ENCODE peak calls at places on chromosome 2, in four cellular contexts. Y is HFF-Myc, Q is bronchial epithelial cell, V is heart right ventricle. C is an unnamed sample.
A peak's percentile ranks its signal among the peaks of the same experiment; 100 is the strongest.

GRCh38 chr2:234939976-234940375 is 11.8 kb upstream of the SH3BP4 start:
- DNase-seq in V (no peak), Q (no peak), Y (no peak), C (no peak)

GRCh38 chr2:62112192-62112591 is 83.7 kb upstream of the B3GNT2 start:
- DNase-seq in Q (peak; percentile 39), V (no peak), Y (no peak), C (peak; percentile 13)

GRCh38 chr2:58973831-58974281 is 732.7 kb upstream of the FANCL start:
- DNase-seq in V (no peak), Y (no peak), Q (peak; percentile 41), C (no peak)

GRCh38 chr2:44805391-44805790 is 136.1 kb upstream of the SIX3 start:
- DNase-seq in V (no peak), Y (no peak), Q (no peak), C (no peak)

GRCh38 chr2:73640537-73640936 is 1.7 kb downstream of the NAT8 start:
- DNase-seq in Q (peak; percentile 29), Y (no peak), V (no peak), C (no peak)

GRCh38 chr2:199851886-199852285 is 894 bp upstream of the FTCDNL1 start:
- DNase-seq in Q (no peak), V (no peak), Y (no peak), C (no peak)

GRCh38 chr2:213315168-213315876 is 31.1 kb downstream of the SPAG16 start:
- DNase-seq in Y (no peak), Q (no peak), V (no peak), C (no peak)

GRCh38 chr2:189143930-189144329 is 35.6 kb downstream of the COL5A2 start:
- DNase-seq in Q (no peak), V (no peak), Y (peak; percentile 88), C (peak; percentile 76)

GRCh38 chr2:20618886-20619521 is 31.9 kb downstream of the HS1BP3 start:
- DNase-seq in Y (no peak), V (no peak), Q (no peak), C (no peak)

GRCh38 chr2:127661949-127662510 is 13.3 kb downstream of the LIMS2 start:
- DNase-seq in Q (no peak), Y (no peak), V (no peak), C (no peak)

GRCh38 chr2:229273384-229274338 is 2.6 kb upstream of the PID1 start:
- DNase-seq in V (peak; percentile 64), Q (peak; percentile 79), Y (peak; percentile 77), C (peak; percentile 41)

GRCh38 chr2:30612371-30612770 is 165.3 kb downstream of the LCLAT1 start:
- DNase-seq in Y (no peak), V (no peak), Q (no peak), C (no peak)

GRCh38 chr2:220394433-220394832 is 767.0 kb downstream of the SLC4A3 start:
- DNase-seq in Y (no peak), Q (peak; percentile 57), V (peak; percentile 25), C (no peak)

GRCh38 chr2:161990741-161991140 is 83.3 kb downstream of the DPP4 start:
- DNase-seq in V (no peak), Y (peak; percentile 69), Q (peak; percentile 91), C (peak; percentile 82)

GRCh38 chr2:101869527-101869926 is 122.2 kb upstream of the IL1R2 start:
- DNase-seq in Y (no peak), Q (no peak), V (no peak), C (no peak)

GRCh38 chr2:85698880-85699254 is 4.7 kb downstream of the GNLY start:
- DNase-seq in Q (no peak), V (no peak), Y (no peak), C (no peak)

GRCh38 chr2:74206180-74206688 is 7.8 kb downstream of the MTHFD2 start:
- DNase-seq in Y (no peak), V (no peak), Q (peak; percentile 74), C (no peak)

GRCh38 chr2:138708682-138709241 is 71.4 kb downstream of the NXPH2 start:
- DNase-seq in Q (no peak), Y (no peak), V (no peak), C (no peak)

GRCh38 chr2:127081826-127082633 is 24.9 kb downstream of the BIN1 start:
- DNase-seq in Q (no peak), V (no peak), Y (no peak), C (no peak)

GRCh38 chr2:177161741-177162440 is 50.7 kb upstream of the HNRNPA3 start:
- DNase-seq in Q (peak; percentile 56), Y (no peak), V (no peak), C (no peak)

GRCh38 chr2:3423492-3424170 is 44.1 kb downstream of the TRAPPC12 start:
- DNase-seq in Y (no peak), Q (peak; percentile 43), V (peak; percentile 57), C (no peak)

GRCh38 chr2:141329949-141330348 is 800.9 kb downstream of the LRP1B start:
- DNase-seq in V (no peak), Q (peak; percentile 11), Y (no peak), C (no peak)

GRCh38 chr2:224025874-224026273 is 13.2 kb downstream of the SERPINE2 start:
- DNase-seq in Y (no peak), Q (no peak), V (no peak), C (no peak)

GRCh38 chr2:19796036-19796703 is 105.6 kb downstream of the TTC32 start:
- DNase-seq in Q (peak; percentile 83), V (no peak), Y (peak; percentile 87), C (peak; percentile 94)

GRCh38 chr2:55721601-55722215 is 28.1 kb upstream of the PNPT1 start:
- DNase-seq in V (no peak), Q (peak; percentile 77), Y (no peak), C (no peak)

GRCh38 chr2:72144412-72144745 is 3.3 kb downstream of the CYP26B1 start:
- DNase-seq in Q (no peak), Y (no peak), V (peak; percentile 70), C (no peak)

GRCh38 chr2:26556309-26557243 is 78.7 kb upstream of the OTOF start:
- DNase-seq in Q (no peak), V (no peak), Y (no peak), C (no peak)

GRCh38 chr2:113075030-113075429 is 7.3 kb downstream of the IL1F10 start:
- DNase-seq in Y (no peak), V (no peak), Q (peak; percentile 21), C (no peak)

GRCh38 chr2:235493402-235493774 is 455 bp upstream of the AGAP1 start:
- DNase-seq in Q (no peak), V (no peak), Y (no peak), C (no peak)

GRCh38 chr2:39128919-39129391 is 8.1 kb upstream of the SOS1 start:
- DNase-seq in V (no peak), Y (no peak), Q (peak; percentile 92), C (no peak)

GRCh38 chr2:39136799-39137198 is 15.9 kb upstream of the SOS1 start:
- DNase-seq in Q (no peak), Y (no peak), V (no peak), C (no peak)

GRCh38 chr2:39127973-39128372 is 7.1 kb upstream of the SOS1 start:
- DNase-seq in Q (peak; percentile 68), V (no peak), Y (no peak), C (no peak)

GRCh38 chr2:39135678-39136259 is 14.9 kb upstream of the SOS1 start:
- DNase-seq in Y (no peak), V (no peak), Q (no peak), C (no peak)

GRCh38 chr2:39133215-39133851 is 12.5 kb upstream of the SOS1 start:
- DNase-seq in V (no peak), Q (no peak), Y (no peak), C (no peak)
- TF ChIP-seq CTCF in V (no peak), Q (no peak), Y (no peak), C (no peak)

DNA sequence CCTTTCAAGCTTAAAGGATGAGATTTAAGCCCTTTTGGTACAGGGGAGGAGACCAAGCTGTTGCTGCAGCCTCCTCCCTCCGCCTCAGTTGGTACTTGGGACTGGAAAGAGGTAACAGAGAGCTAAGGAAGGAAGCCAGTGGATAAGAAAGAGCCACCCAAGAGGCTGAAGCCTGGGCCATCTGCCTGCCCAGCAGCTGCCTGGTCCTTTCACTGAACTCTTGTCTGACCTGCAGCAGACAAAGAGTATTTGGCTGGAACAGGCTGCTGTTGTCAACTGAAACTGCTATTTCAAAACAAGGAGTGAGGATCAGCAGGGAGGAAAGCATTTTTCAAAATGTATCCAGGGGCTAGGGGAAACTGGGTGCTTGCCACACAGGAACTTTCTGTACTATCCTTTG is 30.3 kb downstream of the TNS1 start:
- DNase-seq in Q (no peak), Y (no peak), V (no peak), C (no peak)
- H3K4me3 ChIP-seq in Q (no peak overlapping the region), Y (no peak overlapping the region), V (no peak overlapping the region), C (no peak overlapping the region)

GRCh38 chr2:185628985-185629384 is 109.6 kb upstream of the FSIP2 start:
- DNase-seq in Q (peak; percentile 4), Y (no peak), V (no peak), C (no peak)
- TF ChIP-seq CTCF in Q (peak; percentile 40), Y (no peak), V (no peak), C (no peak)

GRCh38 chr2:108538000-108538625 is 3.8 kb downstream of the LIMS1 start:
- DNase-seq in V (no peak), Q (peak; percentile 88), Y (no peak), C (no peak)

GRCh38 chr2:108535380-108535677 is 1.1 kb downstream of the LIMS1 start:
- DNase-seq in Q (no peak), V (no peak), Y (no peak), C (no peak)

GRCh38 chr2:108534577-108535379 is 508 bp downstream of the LIMS1 start:
- DNase-seq in Y (no peak), V (peak; percentile 19), Q (peak; percentile 37), C (no peak)

GRCh38 chr2:108536911-108537310 is 2.6 kb downstream of the LIMS1 start:
- DNase-seq in V (no peak), Q (no peak), Y (no peak), C (no peak)

DNA sequence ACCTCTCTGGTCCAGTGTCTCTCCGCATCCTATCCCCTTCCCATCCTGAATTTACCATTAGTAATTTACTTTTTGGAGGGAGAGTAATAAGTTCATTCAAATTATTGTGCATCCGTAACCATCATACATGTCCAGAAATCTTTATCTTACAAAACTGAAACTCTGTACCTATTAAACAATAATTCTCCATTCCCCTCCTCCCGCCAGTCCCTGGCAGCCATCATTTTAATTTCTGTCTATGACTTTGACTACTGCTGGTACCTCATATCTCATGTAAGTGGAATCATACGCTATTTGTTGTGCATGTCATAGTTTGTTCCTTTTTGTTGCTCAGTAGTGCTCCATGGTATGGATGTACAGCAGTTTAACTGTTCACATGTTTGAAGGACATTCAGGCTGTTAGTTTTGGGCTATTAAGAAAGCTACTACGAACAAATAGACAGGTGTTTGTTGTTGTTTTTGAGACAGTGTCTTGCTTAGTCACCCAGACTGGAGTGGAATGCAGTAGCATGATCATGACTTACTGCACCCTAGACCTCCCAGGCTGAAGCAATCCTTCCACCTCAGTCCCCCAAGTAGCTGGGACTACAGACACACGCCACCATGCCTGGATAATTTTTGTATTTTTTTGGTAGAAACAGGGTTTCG is 2.0 kb downstream of the LIMS1 start:
- DNase-seq in V (no peak), Q (peak; percentile 66), Y (no peak), C (no peak)
- H3K4me3 ChIP-seq in V (peak overlapping the region; percentile 83), Q (no peak overlapping the region), Y (peak overlapping the region; percentile 73), C (peak overlapping the region; percentile 55)

DNA sequence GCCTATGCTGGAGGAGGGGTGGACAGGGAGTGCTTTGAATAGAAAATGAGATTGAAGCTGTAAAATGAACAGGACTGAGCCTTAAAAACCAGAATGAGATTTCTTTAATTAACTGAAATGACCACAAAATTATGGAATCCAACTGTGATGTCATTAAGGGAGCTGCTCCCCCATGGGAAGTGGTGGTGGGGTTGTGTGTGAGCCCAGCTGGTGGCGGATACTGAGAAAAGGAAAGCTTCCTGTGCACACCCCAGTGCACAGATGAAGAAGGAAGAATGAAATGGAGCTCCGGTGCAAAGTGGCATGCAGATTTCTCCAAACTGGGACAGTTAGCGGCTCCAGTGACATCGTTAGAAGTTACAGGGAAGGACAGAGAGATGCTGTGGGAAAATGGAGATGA is 76.9 kb downstream of the TSN start:
- DNase-seq in V (peak; percentile 27), Q (no peak), Y (no peak), C (no peak)
- TF ChIP-seq CTCF in V (no peak), Q (no peak), Y (no peak), C (no peak)

C was measured in AG09309.